ENCODE peak calls at places on chromosomes 2 and 18, in four cellular contexts. V is GM12878, X is HepG2, L is K562. M is an unnamed sample.

GRCh38 chr2:217943379-217944321 is 59.1 kb downstream of the TNS1 start:
- DNase-seq in V (no peak), X (peak), L (peak), M (peak)

GRCh38 chr2:30736461-30737325 is 70.6 kb downstream of the CAPN13 start:
- DNase-seq in V (no peak), X (no peak), L (no peak), M (no peak)

GRCh38 chr18:79625195-79625923 is 54.2 kb upstream of the CTDP1 start:
- DNase-seq in V (peak), X (no peak), L (no peak), M (no peak)

GRCh38 chr2:235217814-235218213 is 266.0 kb downstream of the SH3BP4 start:
- DNase-seq in V (no peak), X (no peak), L (no peak), M (no peak)

GRCh38 chr2:54655051-54655809 is 68.2 kb upstream of the EML6 start:
- DNase-seq in V (no peak), X (no peak), L (no peak), M (no peak)

GRCh38 chr2:10453899-10454298 is 5.8 kb upstream of the ODC1 start:
- DNase-seq in V (no peak), X (no peak), L (no peak), M (no peak)

GRCh38 chr2:166653185-166653813 is 159.2 kb upstream of the SCN7A start:
- DNase-seq in V (no peak), X (peak), L (no peak), M (no peak)

GRCh38 chr2:41782306-41783158 is 265.3 kb upstream of the PKDCC start:
- DNase-seq in V (peak), X (peak), L (peak), M (peak)

GRCh38 chr2:68190991-68191731 is 33.5 kb downstream of the PNO1 start:
- DNase-seq in V (no peak), X (peak), L (no peak), M (no peak)

GRCh38 chr18:45962866-45963265 is 4.3 kb downstream of the EPG5 start:
- DNase-seq in V (no peak), X (no peak), L (no peak), M (no peak)

GRCh38 chr2:98037206-98037605 is 41.5 kb upstream of the TMEM131 start:
- DNase-seq in V (no peak), X (no peak), L (no peak), M (no peak)
- TF ChIP-seq JUNB in V (no peak), X (no peak), L (no peak), M (no peak)

DNA sequence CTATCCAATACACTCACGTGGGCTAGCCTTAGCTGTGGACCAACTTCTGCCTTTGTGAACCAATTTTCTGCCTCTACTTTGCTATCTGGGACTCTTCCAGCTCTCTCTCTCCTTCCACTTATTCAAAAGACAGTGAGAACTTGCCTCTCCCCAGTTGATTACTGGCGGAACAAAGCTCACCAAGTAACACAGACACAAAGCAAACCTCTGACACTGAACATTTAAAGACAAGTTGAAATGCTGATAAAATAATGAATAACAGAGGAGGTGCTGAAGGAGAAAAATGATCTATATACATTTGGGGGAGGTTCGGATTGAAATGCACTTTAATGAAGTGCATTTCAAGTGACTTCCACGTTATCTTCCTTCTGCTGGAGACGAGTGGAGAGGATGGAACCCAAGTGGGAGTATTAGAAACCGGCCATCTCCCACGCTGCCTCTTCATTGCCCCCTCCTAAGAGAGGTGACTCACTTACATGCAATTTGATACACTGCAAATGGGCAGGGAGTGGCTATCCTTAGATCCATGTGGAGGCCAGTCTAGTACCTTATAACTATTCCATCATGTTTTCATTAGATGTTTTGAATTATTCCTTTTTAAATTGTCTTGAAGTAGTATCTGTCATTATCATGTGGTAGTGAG is 6.1 kb upstream of the GLI2 start:
- DNase-seq in V (no peak), X (no peak), L (no peak), M (no peak)
- TF ChIP-seq CREB1 in V (no peak), X (no peak), L (no peak), M (no peak)

GRCh38 chr18:48543228-48543627 is 4.4 kb downstream of the CTIF start:
- DNase-seq in V (no peak), X (peak), L (peak), M (peak)
- TF ChIP-seq JUNB in V (no peak), X (peak), L (no peak), M (no peak)

GRCh38 chr18:55577812-55578539 is 10.0 kb downstream of the TCF4 start:
- DNase-seq in V (no peak), X (no peak), L (peak), M (peak)
- TF ChIP-seq CREB1 in V (no peak), X (no peak), L (no peak), M (no peak)